ENCODE peak calls at places on chromosomes 7 and 10, in six cellular contexts. One of them, this sample, is unnamed.

GRCh38 chr7:5237286-5237685 is 45.5 kb upstream of the SLC29A4 start:
- DNase-seq in A549: no peak
- DNase-seq in H1: no peak
- DNase-seq in GM12878: no peak
- DNase-seq in K562: no peak
- DNase-seq in SK-N-SH: no peak
- DNase-seq in this sample: peak

GRCh38 chr7:137579913-137580640 is 236.5 kb upstream of the PTN start:
- DNase-seq in SK-N-SH: no peak
- DNase-seq in A549: no peak
- DNase-seq in H1: no peak
- DNase-seq in GM12878: no peak
- DNase-seq in K562: no peak
- DNase-seq in this sample: peak

GRCh38 chr10:11546581-11546980 is 64.9 kb downstream of the USP6NL start:
- DNase-seq in SK-N-SH: no peak
- DNase-seq in H1: no peak
- DNase-seq in GM12878: no peak
- DNase-seq in K562: no peak
- DNase-seq in A549: no peak
- DNase-seq in this sample: peak

GRCh38 chr10:5373321-5373720 is 8.6 kb downstream of the UCN3 start:
- DNase-seq in H1: no peak
- DNase-seq in A549: no peak
- DNase-seq in K562: no peak
- DNase-seq in GM12878: no peak
- DNase-seq in SK-N-SH: no peak
- DNase-seq in this sample: no peak

GRCh38 chr10:42982886-42983594 is 93.8 kb upstream of the RET start:
- DNase-seq in A549: no peak
- DNase-seq in GM12878: no peak
- DNase-seq in H1: no peak
- DNase-seq in SK-N-SH: no peak
- DNase-seq in K562: no peak
- DNase-seq in this sample: no peak

GRCh38 chr7:75968561-75969001 is 25.8 kb downstream of the TMEM120A start:
- DNase-seq in A549: no peak
- DNase-seq in K562: no peak
- DNase-seq in SK-N-SH: no peak
- DNase-seq in GM12878: no peak
- DNase-seq in H1: no peak
- DNase-seq in this sample: no peak

GRCh38 chr7:140653319-140654108 is 12.9 kb upstream of the DENND2A start:
- DNase-seq in K562: peak
- DNase-seq in GM12878: no peak
- DNase-seq in A549: peak
- DNase-seq in H1: no peak
- DNase-seq in SK-N-SH: peak
- DNase-seq in this sample: peak

GRCh38 chr7:35991511-35992232 is 161.4 kb upstream of the EEPD1 start:
- DNase-seq in K562: no peak
- DNase-seq in GM12878: no peak
- DNase-seq in A549: no peak
- DNase-seq in H1: no peak
- DNase-seq in SK-N-SH: no peak
- DNase-seq in this sample: peak

GRCh38 chr10:60236869-60237524 is 152.7 kb downstream of the ANK3 start:
- DNase-seq in SK-N-SH: peak
- DNase-seq in K562: no peak
- DNase-seq in H1: no peak
- DNase-seq in GM12878: peak
- DNase-seq in A549: no peak
- DNase-seq in this sample: no peak

GRCh38 chr10:62584726-62585125 is 210.6 kb downstream of the ZNF365 start:
- DNase-seq in H1: no peak
- DNase-seq in GM12878: no peak
- DNase-seq in K562: no peak
- DNase-seq in SK-N-SH: no peak
- DNase-seq in A549: no peak
- DNase-seq in this sample: peak

GRCh38 chr7:463362-464176 is 56.1 kb downstream of the PDGFA start:
- DNase-seq in GM12878: no peak
- DNase-seq in H1: no peak
- DNase-seq in SK-N-SH: no peak
- DNase-seq in A549: no peak
- DNase-seq in K562: no peak
- DNase-seq in this sample: no peak

GRCh38 chr10:49474901-49475300 is 64.0 kb downstream of the ERCC6 start:
- DNase-seq in K562: no peak
- DNase-seq in GM12878: no peak
- DNase-seq in SK-N-SH: no peak
- DNase-seq in A549: no peak
- DNase-seq in H1: no peak
- DNase-seq in this sample: peak

GRCh38 chr7:149811221-149811620 is 27.0 kb upstream of the ZNF862 start:
- DNase-seq in H1: no peak
- DNase-seq in K562: no peak
- DNase-seq in SK-N-SH: no peak
- DNase-seq in A549: no peak
- DNase-seq in GM12878: no peak
- DNase-seq in this sample: peak

GRCh38 chr7:3092468-3092867 is 48.8 kb upstream of the CARD11 start:
- DNase-seq in GM12878: peak
- DNase-seq in SK-N-SH: no peak
- DNase-seq in H1: no peak
- DNase-seq in K562: no peak
- DNase-seq in A549: no peak
- DNase-seq in this sample: peak

GRCh38 chr7:111750168-111750715 is 187.9 kb upstream of the IMMP2L start:
- DNase-seq in A549: no peak
- DNase-seq in K562: no peak
- DNase-seq in SK-N-SH: no peak
- DNase-seq in H1: no peak
- DNase-seq in GM12878: no peak
- DNase-seq in this sample: no peak

GRCh38 chr10:126239844-126240243 is 148.4 kb downstream of the ADAM12 start:
- DNase-seq in K562: no peak
- DNase-seq in H1: no peak
- DNase-seq in GM12878: no peak
- DNase-seq in SK-N-SH: no peak
- DNase-seq in A549: no peak
- DNase-seq in this sample: no peak

GRCh38 chr10:127907411-127908105 is 655 bp downstream of the PTPRE start:
- DNase-seq in H1: no peak
- DNase-seq in SK-N-SH: peak
- DNase-seq in K562: no peak
- DNase-seq in A549: no peak
- DNase-seq in GM12878: no peak
- DNase-seq in this sample: no peak

GRCh38 chr10:95284807-95285206 is 6.0 kb downstream of the PDLIM1 start:
- DNase-seq in K562: no peak
- DNase-seq in H1: no peak
- DNase-seq in A549: no peak
- DNase-seq in GM12878: no peak
- DNase-seq in SK-N-SH: no peak
- DNase-seq in this sample: no peak

GRCh38 chr10:57294698-57295097 is 933.6 kb upstream of the ZWINT start:
- DNase-seq in A549: no peak
- DNase-seq in SK-N-SH: no peak
- DNase-seq in H1: no peak
- DNase-seq in K562: no peak
- DNase-seq in GM12878: no peak
- DNase-seq in this sample: no peak

GRCh38 chr10:93206652-93207051 is 133.0 kb downstream of the CYP26A1 start:
- DNase-seq in H1: no peak
- DNase-seq in GM12878: no peak
- DNase-seq in A549: no peak
- DNase-seq in SK-N-SH: no peak
- DNase-seq in K562: no peak
- DNase-seq in this sample: no peak

GRCh38 chr7:140656548-140657515 is 15.9 kb upstream of the ADCK2 start:
- DNase-seq in A549: no peak
- DNase-seq in H1: no peak
- DNase-seq in K562: no peak
- DNase-seq in GM12878: no peak
- DNase-seq in SK-N-SH: no peak
- DNase-seq in this sample: peak

GRCh38 chr7:92765725-92766124 is 70.6 kb downstream of the CDK6 start:
- DNase-seq in K562: no peak
- DNase-seq in GM12878: no peak
- DNase-seq in A549: no peak
- DNase-seq in H1: no peak
- DNase-seq in SK-N-SH: no peak
- DNase-seq in this sample: peak
- TF ChIP-seq USF2 in K562: no peak
- TF ChIP-seq USF2 in GM12878: no peak
- TF ChIP-seq USF2 in A549: no peak
- TF ChIP-seq USF2 in H1: no peak
- TF ChIP-seq USF2 in SK-N-SH: no peak
- TF ChIP-seq USF2 in this sample: no peak

GRCh38 chr7:53326634-53327033 is 291.2 kb downstream of the POM121L12 start:
- DNase-seq in K562: no peak
- DNase-seq in A549: no peak
- DNase-seq in SK-N-SH: no peak
- DNase-seq in H1: peak
- DNase-seq in GM12878: no peak
- DNase-seq in this sample: no peak
- H3K4me3 ChIP-seq in K562: no peak
- H3K4me3 ChIP-seq in A549: no peak
- H3K4me3 ChIP-seq in SK-N-SH: no peak
- H3K4me3 ChIP-seq in H1: no peak
- H3K4me3 ChIP-seq in GM12878: no peak
- H3K4me3 ChIP-seq in this sample: no peak

GRCh38 chr10:124918906-124919305 is 23.0 kb upstream of the ZRANB1 start:
- DNase-seq in K562: no peak
- DNase-seq in GM12878: no peak
- DNase-seq in A549: no peak
- DNase-seq in H1: no peak
- DNase-seq in SK-N-SH: no peak
- DNase-seq in this sample: peak

GRCh38 chr10:124916585-124917167 is 25.2 kb upstream of the ZRANB1 start:
- DNase-seq in K562: peak
- DNase-seq in GM12878: peak
- DNase-seq in SK-N-SH: peak
- DNase-seq in H1: peak
- DNase-seq in A549: peak
- DNase-seq in this sample: peak

GRCh38 chr10:124916098-124916584 is 25.8 kb upstream of the ZRANB1 start:
- DNase-seq in H1: no peak
- DNase-seq in GM12878: no peak
- DNase-seq in K562: no peak
- DNase-seq in A549: peak
- DNase-seq in SK-N-SH: peak
- DNase-seq in this sample: peak

GRCh38 chr10:124917168-124917938 is 24.6 kb upstream of the ZRANB1 start:
- DNase-seq in K562: peak
- DNase-seq in A549: peak
- DNase-seq in SK-N-SH: peak
- DNase-seq in H1: no peak
- DNase-seq in GM12878: no peak
- DNase-seq in this sample: peak

GRCh38 chr10:124917939-124918830 is 23.7 kb upstream of the ZRANB1 start:
- DNase-seq in K562: no peak
- DNase-seq in SK-N-SH: no peak
- DNase-seq in H1: no peak
- DNase-seq in A549: no peak
- DNase-seq in GM12878: no peak
- DNase-seq in this sample: peak
- TF ChIP-seq USF2 in K562: no peak
- TF ChIP-seq USF2 in SK-N-SH: no peak
- TF ChIP-seq USF2 in H1: no peak
- TF ChIP-seq USF2 in A549: no peak
- TF ChIP-seq USF2 in GM12878: no peak
- TF ChIP-seq USF2 in this sample: no peak

GRCh38 chr10:17236468-17236886 is 8.4 kb downstream of the VIM start:
- DNase-seq in H1: no peak
- DNase-seq in K562: no peak
- DNase-seq in GM12878: no peak
- DNase-seq in SK-N-SH: no peak
- DNase-seq in A549: no peak
- DNase-seq in this sample: no peak
- H3K4me3 ChIP-seq in H1: no peak
- H3K4me3 ChIP-seq in K562: no peak
- H3K4me3 ChIP-seq in GM12878: no peak
- H3K4me3 ChIP-seq in SK-N-SH: no peak
- H3K4me3 ChIP-seq in A549: no peak
- H3K4me3 ChIP-seq in this sample: no peak

GRCh38 chr10:68212721-68213352 is 19.1 kb downstream of the ATOH7 start:
- DNase-seq in H1: no peak
- DNase-seq in K562: peak
- DNase-seq in SK-N-SH: peak
- DNase-seq in A549: no peak
- DNase-seq in GM12878: no peak
- DNase-seq in this sample: peak
- TF ChIP-seq USF2 in H1: no peak
- TF ChIP-seq USF2 in K562: no peak
- TF ChIP-seq USF2 in SK-N-SH: no peak
- TF ChIP-seq USF2 in A549: no peak
- TF ChIP-seq USF2 in GM12878: no peak
- TF ChIP-seq USF2 in this sample: no peak

GRCh38 chr10:100989088-100989487 is 1.7 kb downstream of the TWNK start:
- DNase-seq in SK-N-SH: no peak
- DNase-seq in H1: no peak
- DNase-seq in A549: no peak
- DNase-seq in GM12878: no peak
- DNase-seq in K562: no peak
- DNase-seq in this sample: no peak
- H3K4me3 ChIP-seq in SK-N-SH: peak
- H3K4me3 ChIP-seq in H1: no peak
- H3K4me3 ChIP-seq in A549: no peak
- H3K4me3 ChIP-seq in GM12878: no peak
- H3K4me3 ChIP-seq in K562: peak
- H3K4me3 ChIP-seq in this sample: no peak